ENCODE peak calls at places on chromosomes 12 and 14, in six cellular contexts. Q is H1, D is SK-N-SH, Y is HepG2, J is GM12878, T is K562. H is an unnamed sample.

GRCh38 chr12:64675795-64676194 is 65.5 kb downstream of the RASSF3 start:
- DNase-seq in Q (no peak), D (peak; percentile 47), Y (no peak), J (no peak), T (no peak), H (peak; percentile 35)

GRCh38 chr14:68369289-68369925 is 423.5 kb downstream of the ZFP36L1 start:
- DNase-seq in Q (no peak), D (no peak), Y (no peak), J (peak; percentile 85), T (no peak), H (no peak)

GRCh38 chr14:84591827-84592540 is 938.0 kb upstream of the FLRT2 start:
- DNase-seq in Q (no peak), D (no peak), Y (no peak), J (no peak), T (no peak), H (no peak)

GRCh38 chr12:101839324-101840283 is 8.8 kb upstream of the GNPTAB start:
- DNase-seq in Q (no peak), D (peak; percentile 62), Y (peak; percentile 64), J (no peak), T (peak; percentile 77), H (peak; percentile 65)

GRCh38 chr14:68309631-68310030 is 483.2 kb downstream of the ZFP36L1 start:
- DNase-seq in Q (no peak), D (no peak), Y (no peak), J (no peak), T (no peak), H (no peak)

GRCh38 chr14:105420976-105421674 is 1.5 kb downstream of the MTA1 start:
- DNase-seq in Q (no peak), D (peak; percentile 65), Y (no peak), J (no peak), T (no peak), H (no peak)

GRCh38 chr12:92912052-92912451 is 17.0 kb downstream of the EEA1 start:
- DNase-seq in Q (no peak), D (no peak), Y (no peak), J (no peak), T (no peak), H (no peak)

GRCh38 chr12:77122236-77122635 is 56.9 kb upstream of the E2F7 start:
- DNase-seq in Q (no peak), D (no peak), Y (peak; percentile 13), J (no peak), T (no peak), H (peak; percentile 57)

GRCh38 chr14:74612346-74613021 is 447 bp upstream of the LTBP2 start:
- DNase-seq in Q (peak; percentile 51), D (peak; percentile 95), Y (peak; percentile 51), J (no peak), T (peak; percentile 83), H (peak; percentile 78)

GRCh38 chr12:45644521-45644920 is 85.0 kb upstream of the ARID2 start:
- DNase-seq in Q (no peak), D (no peak), Y (no peak), J (no peak), T (no peak), H (no peak)

GRCh38 chr12:98725481-98726247 is 80.6 kb downstream of the APAF1 start:
- DNase-seq in Q (no peak), D (peak; percentile 46), Y (peak; percentile 28), J (no peak), T (peak; percentile 54), H (peak; percentile 19)

GRCh38 chr12:52942914-52943207 is 6.1 kb upstream of the KRT18 start:
- DNase-seq in Q (no peak), D (no peak), Y (no peak), J (no peak), T (no peak), H (no peak)

GRCh38 chr12:3134526-3135135 is 57.5 kb downstream of the TSPAN9 start:
- DNase-seq in Q (no peak), D (no peak), Y (no peak), J (no peak), T (no peak), H (no peak)

GRCh38 chr12:3134126-3134525 is 56.9 kb downstream of the TSPAN9 start:
- DNase-seq in Q (no peak), D (no peak), Y (no peak), J (no peak), T (no peak), H (no peak)

GRCh38 chr12:3137268-3137761 is 60.1 kb downstream of the TSPAN9 start:
- DNase-seq in Q (no peak), D (peak; percentile 57), Y (no peak), J (no peak), T (no peak), H (no peak)

GRCh38 chr12:3136641-3137267 is 59.6 kb downstream of the TSPAN9 start:
- DNase-seq in Q (no peak), D (no peak), Y (no peak), J (no peak), T (no peak), H (no peak)

GRCh38 chr12:3135522-3136461 is 58.6 kb downstream of the TSPAN9 start:
- DNase-seq in Q (peak; percentile 58), D (peak; percentile 90), Y (peak; percentile 73), J (peak; percentile 20), T (peak; percentile 67), H (peak; percentile 83)
- TF ChIP-seq MAX in Q (no peak), D (no peak), Y (no peak), J (no peak), T (no peak), H (no peak)

GRCh38 chr14:97264516-97265230 is 467.5 kb downstream of the VRK1 start:
- DNase-seq in Q (no peak), D (no peak), Y (no peak), J (no peak), T (no peak), H (no peak)

GRCh38 chr14:97266653-97267052 is 469.5 kb downstream of the VRK1 start:
- DNase-seq in Q (no peak), D (no peak), Y (peak; percentile 10), J (no peak), T (no peak), H (peak; percentile 14)

GRCh38 chr14:97262336-97262735 is 465.2 kb downstream of the VRK1 start:
- DNase-seq in Q (no peak), D (no peak), Y (no peak), J (no peak), T (no peak), H (no peak)

GRCh38 chr14:97270308-97270707 is 473.1 kb downstream of the VRK1 start:
- DNase-seq in Q (no peak), D (no peak), Y (peak; percentile 5), J (no peak), T (no peak), H (no peak)

DNA sequence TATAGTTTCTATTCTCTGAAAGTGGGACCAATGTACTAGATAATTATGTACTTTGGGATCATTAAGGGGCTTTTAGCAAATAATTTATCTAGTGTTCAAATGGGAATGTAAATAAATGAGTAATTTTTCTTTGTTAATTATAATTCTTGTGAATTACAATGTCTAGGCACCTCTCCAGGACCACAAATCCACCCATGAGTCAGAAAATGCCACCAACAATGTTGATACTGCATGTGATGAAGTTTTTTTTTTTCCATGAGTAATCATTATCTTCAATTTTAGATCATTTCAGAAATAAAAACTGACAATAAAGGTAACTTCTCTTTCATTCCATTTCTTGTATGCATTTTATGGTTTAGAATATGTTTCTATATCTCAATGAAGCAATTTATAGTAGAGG is 470.3 kb downstream of the VRK1 start:
- DNase-seq in Q (no peak), D (no peak), Y (no peak), J (no peak), T (no peak), H (no peak)
- TF ChIP-seq RFX5 in Q (no peak), D (no peak), Y (no peak), J (no peak), T (no peak), H (no peak)

GRCh38 chr12:72203764-72204335 is 68.3 kb upstream of the TRHDE start:
- DNase-seq in Q (no peak), D (no peak), Y (no peak), J (no peak), T (no peak), H (no peak)
- TF ChIP-seq MAX in Q (no peak), D (no peak), Y (no peak), J (no peak), T (no peak), H (no peak)

DNA sequence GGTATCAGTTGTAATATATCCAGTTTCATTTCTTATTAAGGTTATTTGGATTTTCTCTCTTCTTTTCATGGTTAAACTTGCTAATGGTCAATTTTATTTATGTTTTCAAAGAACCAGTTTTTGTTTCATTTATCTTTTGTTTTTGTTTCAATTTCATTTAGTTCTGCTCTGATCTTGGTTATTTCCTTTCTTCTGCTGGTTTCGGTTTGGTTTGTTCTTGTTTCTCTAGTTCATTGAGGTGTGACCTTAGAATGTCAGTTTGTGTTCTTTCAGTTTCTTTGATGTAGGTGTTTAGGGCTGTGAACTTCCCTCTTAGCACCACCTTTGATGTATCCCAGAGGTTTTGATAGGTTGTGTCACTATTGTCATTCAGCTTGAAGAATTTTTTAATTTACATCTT is 145.6 kb upstream of the SLCO1B1 start:
- DNase-seq in Q (no peak), D (no peak), Y (no peak), J (peak; percentile 8), T (no peak), H (no peak)
- TF ChIP-seq RFX5 in Q (no peak), D (no peak), Y (no peak), J (no peak), T (no peak), H (no peak)

DNA sequence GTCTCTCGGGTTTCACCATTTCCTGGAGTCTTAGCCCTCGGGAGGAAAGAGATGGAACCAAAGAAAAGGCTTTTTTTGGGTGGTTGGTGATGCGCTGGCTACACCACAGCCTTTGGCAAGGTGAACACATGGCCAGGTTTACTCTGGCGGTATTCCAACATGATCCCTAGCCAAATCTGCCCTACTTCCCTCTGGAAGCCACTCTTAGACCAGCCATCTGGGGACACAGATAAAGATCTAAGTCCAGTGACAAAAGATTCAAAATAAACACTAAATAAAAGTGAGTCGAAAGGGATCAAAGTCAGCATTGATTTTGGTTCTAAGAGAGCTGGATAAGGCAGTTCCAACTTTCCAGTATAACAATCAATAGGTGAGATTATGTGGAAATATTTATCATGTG is 694.5 kb downstream of the VRK1 start:
- DNase-seq in Q (no peak), D (no peak), Y (no peak), J (no peak), T (no peak), H (no peak)
- TF ChIP-seq MAX in Q (no peak), D (no peak), Y (no peak), J (no peak), T (no peak), H (no peak)

H was measured in A549.